ENCODE peak calls at places on chromosomes 12 and 14, in six cellular contexts. T is neuronal stem cell, S is IMR-90, P is mesenchymal stem cell, G is H1, W is H9. Y is an unnamed sample.

GRCh38 chr12:71958457-71958856 is 19.8 kb downstream of the TPH2 start:
- DNase-seq in T (no peak), S (peak; percentile 84), P (peak; percentile 58), G (no peak), W (no peak), Y (peak; percentile 25)

GRCh38 chr12:110107369-110108281 is 16.5 kb upstream of the IFT81 start:
- DNase-seq in T (no peak), S (peak; percentile 97), P (peak; percentile 68), G (no peak), W (no peak), Y (peak; percentile 85)

GRCh38 chr12:118189761-118190181 is 53.8 kb downstream of the PEBP1 start:
- DNase-seq in T (peak; percentile 26), S (peak; percentile 82), P (peak; percentile 61), G (peak; percentile 65), W (peak; percentile 63), Y (peak; percentile 64)

GRCh38 chr12:124480469-124481256 is 86.7 kb downstream of the NCOR2 start:
- DNase-seq in T (no peak), S (peak; percentile 47), P (peak; percentile 87), G (no peak), W (no peak), Y (no peak)

GRCh38 chr14:61493996-61494395 is 172.6 kb downstream of the PRKCH start:
- DNase-seq in T (no peak), S (peak; percentile 23), P (no peak), G (no peak), W (no peak), Y (no peak)

GRCh38 chr12:124741211-124741610 is 122.5 kb downstream of the SCARB1 start:
- DNase-seq in T (no peak), S (no peak), P (no peak), G (no peak), W (no peak), Y (no peak)

GRCh38 chr12:45852508-45852907 is 123.0 kb downstream of the ARID2 start:
- DNase-seq in T (no peak), S (no peak), P (no peak), G (no peak), W (no peak), Y (no peak)

GRCh38 chr14:105945891-105946290 is 419.5 kb downstream of the TMEM121 start:
- DNase-seq in T (no peak), S (no peak), P (no peak), G (no peak), W (no peak), Y (no peak)

GRCh38 chr12:28025821-28026505 is 53.4 kb upstream of the PTHLH start:
- DNase-seq in T (no peak), S (no peak), P (no peak), G (no peak), W (no peak), Y (peak; percentile 51)

GRCh38 chr14:104342435-104343293 is 204.3 kb downstream of the KIF26A start:
- DNase-seq in T (peak; percentile 20), S (no peak), P (no peak), G (peak; percentile 56), W (peak; percentile 62), Y (peak; percentile 32)

GRCh38 chr12:29580971-29581370 is 83.5 kb upstream of the OVCH1 start:
- DNase-seq in T (no peak), S (peak; percentile 33), P (no peak), G (no peak), W (no peak), Y (no peak)

GRCh38 chr14:65230287-65230728 is 128.0 kb upstream of the MAX start:
- DNase-seq in T (no peak), S (no peak), P (no peak), G (no peak), W (no peak), Y (no peak)

GRCh38 chr12:116958402-116959197 is 47.9 kb downstream of the FBXW8 start:
- DNase-seq in T (no peak), S (peak; percentile 46), P (no peak), G (no peak), W (no peak), Y (no peak)

GRCh38 chr14:57656853-57657252 is 163.2 kb upstream of the CCDC198 start:
- DNase-seq in T (no peak), S (no peak), P (no peak), G (no peak), W (no peak), Y (no peak)

GRCh38 chr12:114863911-114864310 is 179.9 kb upstream of the TBX3 start:
- DNase-seq in T (no peak), S (no peak), P (no peak), G (no peak), W (no peak), Y (no peak)
- H2AK5ac ChIP-seq in T (no peak overlapping the region), S (no peak overlapping the region), P (no peak overlapping the region), G (no peak overlapping the region), W (no peak overlapping the region), Y (no peak overlapping the region)

DNA sequence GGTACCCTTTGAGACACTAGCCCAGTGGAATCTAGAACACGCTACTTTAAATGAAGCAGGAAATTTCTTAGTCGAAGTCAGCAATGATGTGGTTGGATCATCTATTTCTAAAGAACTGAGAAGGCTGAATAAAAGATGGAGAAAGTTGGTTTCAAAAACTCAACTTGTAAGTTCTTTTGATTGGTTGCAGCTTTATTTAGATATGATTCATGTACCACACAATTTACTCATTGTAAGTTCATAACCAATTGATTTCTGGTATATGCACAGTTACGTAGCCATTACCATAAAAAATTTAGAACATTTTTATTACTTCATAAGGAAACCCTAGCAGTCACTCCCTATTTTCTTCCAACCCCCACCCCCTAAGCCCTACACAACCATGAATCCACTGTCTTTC is 129.8 kb downstream of the SYNE2 start:
- DNase-seq in T (no peak), S (no peak), P (no peak), G (no peak), W (no peak), Y (no peak)
- H2BK15ac ChIP-seq in T (no peak overlapping the region), S (no peak overlapping the region), P (no peak overlapping the region), G (no peak overlapping the region), W (no peak overlapping the region), Y (no peak overlapping the region)

GRCh38 chr12:52975204-52975603 is 26.3 kb downstream of the KRT18 start:
- DNase-seq in T (no peak), S (peak; percentile 55), P (peak; percentile 85), G (no peak), W (no peak), Y (no peak)
- H2AK5ac ChIP-seq in T (peak overlapping the region; percentile 99), S (peak overlapping the region; percentile 78), P (no peak overlapping the region), G (no peak overlapping the region), W (no peak overlapping the region), Y (peak overlapping the region; percentile 75)

DNA sequence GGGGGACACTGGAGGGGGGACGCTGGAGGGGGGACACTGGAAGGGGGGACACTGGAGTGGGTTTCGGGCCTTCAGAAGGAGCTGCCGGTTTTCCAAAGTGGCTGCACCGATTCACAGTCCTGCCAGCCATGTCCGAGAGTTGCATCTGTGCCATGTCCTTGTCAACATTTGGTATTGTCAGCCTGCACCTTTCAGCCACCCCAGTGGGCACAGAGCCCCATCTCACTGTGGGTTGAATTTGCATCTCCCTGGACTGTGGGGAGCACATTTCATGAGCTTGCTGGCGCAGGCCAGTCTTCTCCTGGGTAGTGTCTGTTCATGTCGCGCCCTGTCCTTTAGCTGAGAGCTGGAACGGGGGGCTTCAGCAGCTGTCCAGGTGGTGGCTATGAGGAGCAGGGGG is 72.7 kb downstream of the GALNT9 start:
- DNase-seq in T (no peak), S (no peak), P (no peak), G (no peak), W (no peak), Y (no peak)
- H2BK15ac ChIP-seq in T (no peak overlapping the region), S (no peak overlapping the region), P (no peak overlapping the region), G (no peak overlapping the region), W (no peak overlapping the region), Y (no peak overlapping the region)

Y was measured in mesendoderm.